ENCODE peak calls at places on chromosomes 7 and 10, in four cellular contexts. One of them, this sample, is unnamed.

GRCh38 chr10:28514648-28515047 is 18.3 kb upstream of the WAC start:
- DNase-seq in foreskin fibroblast: no peak
- DNase-seq in smooth muscle cell of the brain vasculature: no peak
- DNase-seq in activated T-cell treated with anti-CD3 and anti-CD28 coated beads, Interleukin-2, amount 50 U/mL, for 72 hours: no peak
- DNase-seq in this sample: no peak

GRCh38 chr7:26182706-26183105 is 17.8 kb downstream of the HNRNPA2B1 start:
- DNase-seq in foreskin fibroblast: no peak
- DNase-seq in smooth muscle cell of the brain vasculature: no peak
- DNase-seq in activated T-cell treated with anti-CD3 and anti-CD28 coated beads, Interleukin-2, amount 50 U/mL, for 72 hours: no peak
- DNase-seq in this sample: no peak

GRCh38 chr7:99203092-99203491 is 4.8 kb downstream of the KPNA7 start:
- DNase-seq in foreskin fibroblast: no peak
- DNase-seq in smooth muscle cell of the brain vasculature: no peak
- DNase-seq in activated T-cell treated with anti-CD3 and anti-CD28 coated beads, Interleukin-2, amount 50 U/mL, for 72 hours: no peak
- DNase-seq in this sample: no peak

GRCh38 chr10:80664071-80664680 is 126.5 kb downstream of the SH2D4B start:
- DNase-seq in foreskin fibroblast: peak; percentile 15
- DNase-seq in smooth muscle cell of the brain vasculature: peak; percentile 17
- DNase-seq in activated T-cell treated with anti-CD3 and anti-CD28 coated beads, Interleukin-2, amount 50 U/mL, for 72 hours: peak; percentile 64
- DNase-seq in this sample: peak; percentile 11

GRCh38 chr10:67224553-67224952 is 298.7 kb downstream of the LRRTM3 start:
- DNase-seq in foreskin fibroblast: no peak
- DNase-seq in smooth muscle cell of the brain vasculature: no peak
- DNase-seq in activated T-cell treated with anti-CD3 and anti-CD28 coated beads, Interleukin-2, amount 50 U/mL, for 72 hours: no peak
- DNase-seq in this sample: no peak

GRCh38 chr7:1596181-1597043 is 26.6 kb upstream of the PSMG3 start:
- DNase-seq in foreskin fibroblast: no peak
- DNase-seq in smooth muscle cell of the brain vasculature: no peak
- DNase-seq in activated T-cell treated with anti-CD3 and anti-CD28 coated beads, Interleukin-2, amount 50 U/mL, for 72 hours: no peak
- DNase-seq in this sample: no peak

GRCh38 chr10:77045046-77045445 is 592.6 kb downstream of the KCNMA1 start:
- DNase-seq in foreskin fibroblast: no peak
- DNase-seq in smooth muscle cell of the brain vasculature: no peak
- DNase-seq in activated T-cell treated with anti-CD3 and anti-CD28 coated beads, Interleukin-2, amount 50 U/mL, for 72 hours: no peak
- DNase-seq in this sample: no peak

GRCh38 chr10:72292223-72292691 is 18.5 kb downstream of the DDIT4 start:
- DNase-seq in foreskin fibroblast: no peak
- DNase-seq in smooth muscle cell of the brain vasculature: no peak
- DNase-seq in activated T-cell treated with anti-CD3 and anti-CD28 coated beads, Interleukin-2, amount 50 U/mL, for 72 hours: peak; percentile 75
- DNase-seq in this sample: no peak

GRCh38 chr10:51649064-51649463 is 50.3 kb downstream of the CSTF2T start:
- DNase-seq in foreskin fibroblast: no peak
- DNase-seq in smooth muscle cell of the brain vasculature: no peak
- DNase-seq in activated T-cell treated with anti-CD3 and anti-CD28 coated beads, Interleukin-2, amount 50 U/mL, for 72 hours: no peak
- DNase-seq in this sample: no peak

GRCh38 chr10:104056619-104057273 is 28.9 kb downstream of the COL17A1 start:
- DNase-seq in foreskin fibroblast: no peak
- DNase-seq in smooth muscle cell of the brain vasculature: no peak
- DNase-seq in activated T-cell treated with anti-CD3 and anti-CD28 coated beads, Interleukin-2, amount 50 U/mL, for 72 hours: no peak
- DNase-seq in this sample: no peak

GRCh38 chr10:97715259-97715874 is 1.8 kb downstream of the MARVELD1 start:
- DNase-seq in foreskin fibroblast: no peak
- DNase-seq in smooth muscle cell of the brain vasculature: no peak
- DNase-seq in activated T-cell treated with anti-CD3 and anti-CD28 coated beads, Interleukin-2, amount 50 U/mL, for 72 hours: no peak
- DNase-seq in this sample: no peak

GRCh38 chr10:28722065-28722803 is 44.9 kb downstream of the BAMBI start:
- DNase-seq in foreskin fibroblast: peak; percentile 35
- DNase-seq in smooth muscle cell of the brain vasculature: no peak
- DNase-seq in activated T-cell treated with anti-CD3 and anti-CD28 coated beads, Interleukin-2, amount 50 U/mL, for 72 hours: peak; percentile 1
- DNase-seq in this sample: no peak

GRCh38 chr10:95693331-95693667 is 428 bp downstream of the TCTN3 start:
- DNase-seq in foreskin fibroblast: no peak
- DNase-seq in smooth muscle cell of the brain vasculature: no peak
- DNase-seq in activated T-cell treated with anti-CD3 and anti-CD28 coated beads, Interleukin-2, amount 50 U/mL, for 72 hours: no peak
- DNase-seq in this sample: no peak

GRCh38 chr7:142133740-142134148 is 22.2 kb downstream of the MGAM2 start:
- DNase-seq in foreskin fibroblast: no peak
- DNase-seq in smooth muscle cell of the brain vasculature: no peak
- DNase-seq in activated T-cell treated with anti-CD3 and anti-CD28 coated beads, Interleukin-2, amount 50 U/mL, for 72 hours: no peak
- DNase-seq in this sample: no peak

GRCh38 chr10:80462277-80462985 is 8.3 kb downstream of the TSPAN14 start:
- DNase-seq in foreskin fibroblast: peak; percentile 54
- DNase-seq in smooth muscle cell of the brain vasculature: no peak
- DNase-seq in activated T-cell treated with anti-CD3 and anti-CD28 coated beads, Interleukin-2, amount 50 U/mL, for 72 hours: no peak
- DNase-seq in this sample: no peak

GRCh38 chr10:77911535-77912123 is 14.9 kb downstream of the DLG5 start:
- DNase-seq in foreskin fibroblast: peak; percentile 35
- DNase-seq in smooth muscle cell of the brain vasculature: no peak
- DNase-seq in activated T-cell treated with anti-CD3 and anti-CD28 coated beads, Interleukin-2, amount 50 U/mL, for 72 hours: no peak
- DNase-seq in this sample: no peak

GRCh38 chr7:99500637-99501009 is 542 bp upstream of the ZNF394 start:
- DNase-seq in foreskin fibroblast: no peak
- DNase-seq in smooth muscle cell of the brain vasculature: no peak
- DNase-seq in activated T-cell treated with anti-CD3 and anti-CD28 coated beads, Interleukin-2, amount 50 U/mL, for 72 hours: no peak
- DNase-seq in this sample: no peak

GRCh38 chr10:132420469-132421376 is 23.7 kb downstream of the PWWP2B start:
- DNase-seq in foreskin fibroblast: no peak
- DNase-seq in smooth muscle cell of the brain vasculature: no peak
- DNase-seq in activated T-cell treated with anti-CD3 and anti-CD28 coated beads, Interleukin-2, amount 50 U/mL, for 72 hours: no peak
- DNase-seq in this sample: no peak

GRCh38 chr10:69506487-69506833 is 55.2 kb downstream of the TSPAN15 start:
- DNase-seq in foreskin fibroblast: no peak
- DNase-seq in smooth muscle cell of the brain vasculature: no peak
- DNase-seq in activated T-cell treated with anti-CD3 and anti-CD28 coated beads, Interleukin-2, amount 50 U/mL, for 72 hours: no peak
- DNase-seq in this sample: no peak

GRCh38 chr7:94510582-94511456 is 1.2 kb downstream of the CASD1 start:
- DNase-seq in foreskin fibroblast: no peak
- DNase-seq in smooth muscle cell of the brain vasculature: no peak
- DNase-seq in activated T-cell treated with anti-CD3 and anti-CD28 coated beads, Interleukin-2, amount 50 U/mL, for 72 hours: peak; percentile 47
- DNase-seq in this sample: no peak

GRCh38 chr10:17454181-17454800 is at the start of gene ST8SIA6:
- DNase-seq in foreskin fibroblast: peak; percentile 53
- DNase-seq in smooth muscle cell of the brain vasculature: no peak
- DNase-seq in activated T-cell treated with anti-CD3 and anti-CD28 coated beads, Interleukin-2, amount 50 U/mL, for 72 hours: peak; percentile 66
- DNase-seq in this sample: no peak

GRCh38 chr7:95599069-95599468 is 2.8 kb upstream of the PDK4 start:
- DNase-seq in foreskin fibroblast: no peak
- DNase-seq in smooth muscle cell of the brain vasculature: no peak
- DNase-seq in activated T-cell treated with anti-CD3 and anti-CD28 coated beads, Interleukin-2, amount 50 U/mL, for 72 hours: no peak
- DNase-seq in this sample: no peak

GRCh38 chr7:99000904-99001442 is 122.6 kb downstream of the TRRAP start:
- DNase-seq in foreskin fibroblast: no peak
- DNase-seq in smooth muscle cell of the brain vasculature: no peak
- DNase-seq in activated T-cell treated with anti-CD3 and anti-CD28 coated beads, Interleukin-2, amount 50 U/mL, for 72 hours: no peak
- DNase-seq in this sample: no peak

GRCh38 chr7:142450206-142450605 is 192.3 kb upstream of the PRSS58 start:
- DNase-seq in foreskin fibroblast: no peak
- DNase-seq in smooth muscle cell of the brain vasculature: no peak
- DNase-seq in activated T-cell treated with anti-CD3 and anti-CD28 coated beads, Interleukin-2, amount 50 U/mL, for 72 hours: no peak
- DNase-seq in this sample: no peak

GRCh38 chr10:67033878-67034277 is 108.0 kb downstream of the LRRTM3 start:
- DNase-seq in foreskin fibroblast: no peak
- DNase-seq in smooth muscle cell of the brain vasculature: no peak
- DNase-seq in activated T-cell treated with anti-CD3 and anti-CD28 coated beads, Interleukin-2, amount 50 U/mL, for 72 hours: no peak
- DNase-seq in this sample: no peak

GRCh38 chr10:12430406-12430982 is 81.1 kb downstream of the CAMK1D start:
- DNase-seq in foreskin fibroblast: no peak
- DNase-seq in smooth muscle cell of the brain vasculature: no peak
- DNase-seq in activated T-cell treated with anti-CD3 and anti-CD28 coated beads, Interleukin-2, amount 50 U/mL, for 72 hours: no peak
- DNase-seq in this sample: no peak

GRCh38 chr7:46571996-46572395 is 650.9 kb upstream of the IGFBP3 start:
- DNase-seq in foreskin fibroblast: no peak
- DNase-seq in smooth muscle cell of the brain vasculature: no peak
- DNase-seq in activated T-cell treated with anti-CD3 and anti-CD28 coated beads, Interleukin-2, amount 50 U/mL, for 72 hours: no peak
- DNase-seq in this sample: no peak

GRCh38 chr10:132117636-132118190 is 52.0 kb downstream of the JAKMIP3 start:
- DNase-seq in foreskin fibroblast: no peak
- DNase-seq in smooth muscle cell of the brain vasculature: no peak
- DNase-seq in activated T-cell treated with anti-CD3 and anti-CD28 coated beads, Interleukin-2, amount 50 U/mL, for 72 hours: no peak
- DNase-seq in this sample: no peak

GRCh38 chr10:89550509-89550908 is 15.1 kb upstream of the SLC16A12 start:
- DNase-seq in foreskin fibroblast: no peak
- DNase-seq in smooth muscle cell of the brain vasculature: no peak
- DNase-seq in activated T-cell treated with anti-CD3 and anti-CD28 coated beads, Interleukin-2, amount 50 U/mL, for 72 hours: no peak
- DNase-seq in this sample: no peak

GRCh38 chr10:9193120-9193519 is 1138.6 kb downstream of the GATA3 start:
- DNase-seq in foreskin fibroblast: no peak
- DNase-seq in smooth muscle cell of the brain vasculature: no peak
- DNase-seq in activated T-cell treated with anti-CD3 and anti-CD28 coated beads, Interleukin-2, amount 50 U/mL, for 72 hours: no peak
- DNase-seq in this sample: no peak

GRCh38 chr10:66627156-66627555 is 298.7 kb upstream of the LRRTM3 start:
- DNase-seq in foreskin fibroblast: no peak
- DNase-seq in smooth muscle cell of the brain vasculature: peak; percentile 12
- DNase-seq in activated T-cell treated with anti-CD3 and anti-CD28 coated beads, Interleukin-2, amount 50 U/mL, for 72 hours: no peak
- DNase-seq in this sample: no peak

GRCh38 chr7:70703785-70704184 is 428.2 kb upstream of the GALNT17 start:
- DNase-seq in foreskin fibroblast: no peak
- DNase-seq in smooth muscle cell of the brain vasculature: no peak
- DNase-seq in activated T-cell treated with anti-CD3 and anti-CD28 coated beads, Interleukin-2, amount 50 U/mL, for 72 hours: no peak
- DNase-seq in this sample: no peak

GRCh38 chr10:71621263-71621751 is 98.3 kb downstream of the C10orf105 start:
- DNase-seq in foreskin fibroblast: peak; percentile 7
- DNase-seq in smooth muscle cell of the brain vasculature: no peak
- DNase-seq in activated T-cell treated with anti-CD3 and anti-CD28 coated beads, Interleukin-2, amount 50 U/mL, for 72 hours: no peak
- DNase-seq in this sample: no peak

GRCh38 chr10:3532644-3533043 is 252.4 kb downstream of the KLF6 start:
- DNase-seq in foreskin fibroblast: no peak
- DNase-seq in smooth muscle cell of the brain vasculature: no peak
- DNase-seq in activated T-cell treated with anti-CD3 and anti-CD28 coated beads, Interleukin-2, amount 50 U/mL, for 72 hours: no peak
- DNase-seq in this sample: no peak

GRCh38 chr7:136016649-136017395 is 39.7 kb upstream of the MTPN start:
- DNase-seq in foreskin fibroblast: no peak
- DNase-seq in smooth muscle cell of the brain vasculature: no peak
- DNase-seq in activated T-cell treated with anti-CD3 and anti-CD28 coated beads, Interleukin-2, amount 50 U/mL, for 72 hours: no peak
- DNase-seq in this sample: no peak

GRCh38 chr7:35975851-35976454 is 175.1 kb downstream of the SEPTIN7 start:
- DNase-seq in foreskin fibroblast: peak; percentile 56
- DNase-seq in smooth muscle cell of the brain vasculature: peak; percentile 58
- DNase-seq in activated T-cell treated with anti-CD3 and anti-CD28 coated beads, Interleukin-2, amount 50 U/mL, for 72 hours: peak; percentile 64
- DNase-seq in this sample: peak; percentile 46

GRCh38 chr7:54932818-54933543 is 85.8 kb upstream of the EGFR start:
- DNase-seq in foreskin fibroblast: peak; percentile 75
- DNase-seq in smooth muscle cell of the brain vasculature: peak; percentile 15
- DNase-seq in activated T-cell treated with anti-CD3 and anti-CD28 coated beads, Interleukin-2, amount 50 U/mL, for 72 hours: no peak
- DNase-seq in this sample: no peak

GRCh38 chr10:62554632-62555199 is 180.5 kb downstream of the ZNF365 start:
- DNase-seq in foreskin fibroblast: peak; percentile 42
- DNase-seq in smooth muscle cell of the brain vasculature: no peak
- DNase-seq in activated T-cell treated with anti-CD3 and anti-CD28 coated beads, Interleukin-2, amount 50 U/mL, for 72 hours: peak; percentile 3
- DNase-seq in this sample: no peak

GRCh38 chr7:110573862-110574528 is 516.9 kb upstream of the LRRN3 start:
- DNase-seq in foreskin fibroblast: peak; percentile 30
- DNase-seq in smooth muscle cell of the brain vasculature: peak; percentile 40
- DNase-seq in activated T-cell treated with anti-CD3 and anti-CD28 coated beads, Interleukin-2, amount 50 U/mL, for 72 hours: no peak
- DNase-seq in this sample: no peak

GRCh38 chr10:9781681-9782080 is 1236.0 kb upstream of the CELF2 start:
- DNase-seq in foreskin fibroblast: no peak
- DNase-seq in smooth muscle cell of the brain vasculature: no peak
- DNase-seq in activated T-cell treated with anti-CD3 and anti-CD28 coated beads, Interleukin-2, amount 50 U/mL, for 72 hours: no peak
- DNase-seq in this sample: no peak